ENCODE peak calls at places on chromosomes 13 and 19, in seven cellular contexts. L, N, M, Y, Q, G and R are unnamed samples.

GRCh38 chr13:46643165-46643777 is 90.3 kb downstream of the LRCH1 start:
- DNase-seq in L (no peak), M (no peak), Q (no peak), N (no peak), Y (no peak), G (no peak), R (no peak)

GRCh38 chr13:27663947-27664346 is 42.3 kb downstream of the POLR1D start:
- DNase-seq in G (no peak), N (no peak), Q (no peak), L (no peak), Y (no peak), M (no peak), R (no peak)

GRCh38 chr13:23673867-23674605 is 103.8 kb downstream of the TNFRSF19 start:
- DNase-seq in N (no peak), M (no peak), Y (no peak), Q (no peak), L (no peak), G (no peak), R (no peak)

GRCh38 chr19:49111218-49111998 is 2.8 kb upstream of the LIN7B start:
- DNase-seq in N (no peak), G (no peak), Q (no peak), M (no peak), L (no peak), Y (no peak), R (no peak)

GRCh38 chr13:78601886-78602560 is 1.3 kb downstream of the POU4F1 start:
- DNase-seq in M (no peak), G (no peak), N (no peak), Y (peak), L (no peak), Q (no peak), R (no peak)

GRCh38 chr13:39575641-39576238 is 27.3 kb downstream of the LHFPL6 start:
- DNase-seq in N (no peak), Y (no peak), G (no peak), L (no peak), Q (no peak), M (no peak), R (no peak)

GRCh38 chr13:55410398-55411330 is 1730.1 kb upstream of the PRR20A start:
- DNase-seq in Y (no peak), N (no peak), L (no peak), Q (no peak), M (no peak), G (no peak), R (no peak)

GRCh38 chr13:32168136-32168535 is 136.6 kb downstream of the FRY start:
- DNase-seq in Q (no peak), G (peak), L (no peak), N (no peak), M (no peak), Y (no peak), R (no peak)

GRCh38 chr19:49879243-49879960 is 1.9 kb downstream of the TBC1D17 start:
- DNase-seq in N (peak), L (no peak), G (no peak), M (no peak), Q (no peak), Y (peak), R (no peak)

GRCh38 chr19:39409207-39409885 is 2.7 kb downstream of the ZFP36 start:
- DNase-seq in L (peak), Q (no peak), N (peak), Y (peak), G (no peak), M (peak), R (no peak)

GRCh38 chr19:48837081-48837524 is 812 bp upstream of the HSD17B14 start:
- DNase-seq in G (peak), L (peak), Q (peak), N (peak), Y (peak), M (peak), R (peak)

GRCh38 chr19:6030214-6030507 is 52.2 kb upstream of the RANBP3 start:
- DNase-seq in Y (no peak), M (no peak), N (no peak), L (no peak), G (peak), Q (no peak), R (no peak)

GRCh38 chr19:7230826-7231225 is 63.4 kb downstream of the INSR start:
- DNase-seq in Q (no peak), G (peak), L (no peak), N (no peak), M (no peak), Y (no peak), R (no peak)

DNA sequence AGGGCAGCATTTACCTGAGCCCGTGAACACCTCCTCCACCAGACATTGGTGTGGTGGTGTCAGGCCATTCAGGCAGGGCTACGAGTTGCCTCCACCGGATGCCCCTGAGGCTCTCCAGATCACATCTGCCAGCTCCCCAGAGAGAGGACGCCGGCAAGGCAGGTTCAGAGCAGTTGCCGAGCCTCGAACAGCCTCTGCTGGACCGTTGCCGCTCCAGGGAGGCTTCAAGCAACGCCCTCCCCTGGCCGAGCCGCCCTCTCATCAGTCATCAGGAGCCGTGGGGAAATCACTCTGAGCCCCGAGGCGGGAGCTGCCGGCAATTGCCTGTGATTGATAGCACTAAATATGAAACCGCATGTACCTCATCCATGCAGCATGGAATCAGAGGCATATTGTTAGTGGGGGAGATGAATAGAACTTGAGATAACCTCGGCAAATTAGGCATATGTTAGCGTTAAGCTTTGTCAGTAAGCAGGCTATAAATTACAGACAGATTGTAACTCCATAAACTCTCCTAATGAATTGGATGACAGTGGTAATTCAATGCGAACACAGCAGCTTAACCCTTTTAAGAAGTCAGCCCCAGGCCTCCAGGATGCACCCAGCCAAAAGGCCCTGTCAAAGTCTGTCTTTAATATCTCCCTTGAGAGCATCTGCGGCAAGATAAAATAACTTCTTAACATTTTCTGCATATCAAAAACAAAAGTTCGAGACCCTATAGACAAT is 29.8 kb upstream of the SPACA7 start:
- DNase-seq in M (no peak), Q (peak), L (peak), G (no peak), N (peak), Y (no peak), R (no peak)
- TF ChIP-seq CTCF in M (no peak), Q (no peak), L (no peak), G (no peak), N (no peak), Y (no peak), R (peak)

GRCh38 chr13:70333752-70334151 is 225.5 kb upstream of the KLHL1 start:
- DNase-seq in L (no peak), M (no peak), Q (no peak), G (no peak), N (no peak), Y (no peak), R (no peak)

GRCh38 chr13:70338608-70339007 is 230.4 kb upstream of the KLHL1 start:
- DNase-seq in L (no peak), G (no peak), Y (no peak), M (no peak), N (no peak), Q (no peak), R (no peak)

GRCh38 chr13:70339738-70340137 is 231.5 kb upstream of the KLHL1 start:
- DNase-seq in M (no peak), N (peak), G (no peak), L (peak), Q (no peak), Y (no peak), R (no peak)
- TF ChIP-seq CTCF in M (no peak), N (no peak), G (no peak), L (peak), Q (peak), Y (no peak), R (peak)

GRCh38 chr19:535017-535835 is 3.7 kb downstream of the CDC34 start:
- DNase-seq in G (no peak), N (no peak), Q (no peak), M (no peak), L (no peak), Y (no peak), R (no peak)
- TF ChIP-seq CTCF in G (peak), N (no peak), Q (no peak), M (no peak), L (no peak), Y (no peak), R (no peak)

GRCh38 chr19:11323601-11324078 is 15.8 kb downstream of the RAB3D start:
- DNase-seq in M (no peak), L (no peak), Y (no peak), Q (no peak), N (no peak), G (no peak), R (no peak)

GRCh38 chr19:11324079-11324661 is 15.3 kb downstream of the RAB3D start:
- DNase-seq in G (peak), N (no peak), L (no peak), M (no peak), Q (no peak), Y (peak), R (no peak)

GRCh38 chr19:11322269-11323024 is 17.0 kb downstream of the RAB3D start:
- DNase-seq in L (no peak), G (no peak), M (no peak), Y (peak), Q (no peak), N (no peak), R (no peak)

GRCh38 chr19:11324748-11325389 is 14.6 kb downstream of the RAB3D start:
- DNase-seq in Y (peak), M (no peak), Q (no peak), G (no peak), L (no peak), N (no peak), R (no peak)

GRCh38 chr19:11321206-11322126 is 18.0 kb downstream of the RAB3D start:
- DNase-seq in Q (no peak), G (no peak), Y (peak), L (no peak), M (no peak), N (no peak), R (no peak)
- TF ChIP-seq CTCF in Q (no peak), G (no peak), Y (peak), L (no peak), M (no peak), N (no peak), R (no peak)

GRCh38 chr19:8900421-8900820 is 68.2 kb downstream of the MBD3L1 start:
- DNase-seq in N (no peak), Y (no peak), M (no peak), G (no peak), Q (no peak), L (no peak), R (no peak)
- TF ChIP-seq CTCF in N (no peak), Y (no peak), M (no peak), G (no peak), Q (no peak), L (no peak), R (no peak)

DNA sequence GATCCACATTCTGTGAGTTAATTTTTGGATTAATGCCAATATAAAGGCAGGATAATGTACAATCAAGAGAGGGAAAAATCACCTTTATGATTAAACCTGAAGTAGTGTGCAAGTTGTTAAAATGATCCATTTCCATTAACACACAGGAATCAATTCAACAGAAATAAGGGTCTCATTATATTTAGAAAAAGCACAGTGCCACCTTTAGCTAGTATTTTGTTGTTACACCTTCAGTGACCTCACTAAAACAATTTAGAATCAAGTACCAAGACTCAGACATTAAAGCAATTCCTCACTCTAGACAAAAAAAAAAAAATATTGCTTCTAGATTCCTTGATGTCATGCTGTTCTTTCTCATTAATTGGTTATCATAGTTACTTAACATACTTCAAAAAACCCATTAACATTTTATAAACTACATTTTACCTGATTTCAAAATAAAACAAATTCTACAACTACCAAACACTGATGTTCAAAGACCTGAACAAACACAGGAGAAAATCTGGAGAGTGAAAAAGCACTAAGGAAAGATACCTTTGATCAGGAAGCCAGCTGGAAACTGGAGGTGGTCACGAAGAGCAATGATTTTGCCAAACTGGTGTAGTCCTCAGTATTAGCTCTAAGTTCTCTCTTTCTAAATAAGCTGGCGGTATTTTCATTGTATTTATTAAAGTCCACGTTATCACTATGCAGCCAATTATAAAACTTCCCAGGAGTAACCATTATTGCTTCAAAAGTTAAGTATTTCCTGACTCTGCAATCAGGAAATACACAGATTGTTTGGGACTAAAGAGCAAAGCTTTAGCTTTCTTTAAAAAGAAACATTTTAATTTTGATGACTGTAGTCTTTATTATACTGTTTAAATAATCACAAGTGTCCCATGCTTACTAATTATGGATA is 115.3 kb downstream of the TBC1D4 start:
- DNase-seq in Y (no peak), L (no peak), Q (no peak), N (no peak), M (no peak), G (no peak), R (no peak)
- TF ChIP-seq CTCF in Y (no peak), L (no peak), Q (no peak), N (no peak), M (no peak), G (no peak), R (no peak)

GRCh38 chr19:46732966-46733692 is 12.7 kb upstream of the FKRP start:
- DNase-seq in Y (peak), M (no peak), G (no peak), Q (no peak), L (no peak), N (no peak), R (no peak)
- TF ChIP-seq CTCF in Y (peak), M (no peak), G (no peak), Q (no peak), L (no peak), N (no peak), R (no peak)

GRCh38 chr13:98143601-98144500 is 957 bp downstream of the FARP1 start:
- DNase-seq in Q (peak), M (no peak), Y (peak), N (no peak), L (peak), G (peak), R (no peak)

GRCh38 chr13:98142427-98143156 is at the start of gene FARP1:
- DNase-seq in G (peak), M (peak), L (peak), N (peak), Y (peak), Q (peak), R (peak)

GRCh38 chr13:98141938-98142426 is 912 bp upstream of the FARP1 start:
- DNase-seq in L (peak), N (no peak), Q (no peak), G (no peak), M (no peak), Y (no peak), R (no peak)

GRCh38 chr13:98143157-98143553 is 261 bp downstream of the FARP1 start:
- DNase-seq in L (peak), N (no peak), Y (peak), M (no peak), Q (peak), G (no peak), R (no peak)

DNA sequence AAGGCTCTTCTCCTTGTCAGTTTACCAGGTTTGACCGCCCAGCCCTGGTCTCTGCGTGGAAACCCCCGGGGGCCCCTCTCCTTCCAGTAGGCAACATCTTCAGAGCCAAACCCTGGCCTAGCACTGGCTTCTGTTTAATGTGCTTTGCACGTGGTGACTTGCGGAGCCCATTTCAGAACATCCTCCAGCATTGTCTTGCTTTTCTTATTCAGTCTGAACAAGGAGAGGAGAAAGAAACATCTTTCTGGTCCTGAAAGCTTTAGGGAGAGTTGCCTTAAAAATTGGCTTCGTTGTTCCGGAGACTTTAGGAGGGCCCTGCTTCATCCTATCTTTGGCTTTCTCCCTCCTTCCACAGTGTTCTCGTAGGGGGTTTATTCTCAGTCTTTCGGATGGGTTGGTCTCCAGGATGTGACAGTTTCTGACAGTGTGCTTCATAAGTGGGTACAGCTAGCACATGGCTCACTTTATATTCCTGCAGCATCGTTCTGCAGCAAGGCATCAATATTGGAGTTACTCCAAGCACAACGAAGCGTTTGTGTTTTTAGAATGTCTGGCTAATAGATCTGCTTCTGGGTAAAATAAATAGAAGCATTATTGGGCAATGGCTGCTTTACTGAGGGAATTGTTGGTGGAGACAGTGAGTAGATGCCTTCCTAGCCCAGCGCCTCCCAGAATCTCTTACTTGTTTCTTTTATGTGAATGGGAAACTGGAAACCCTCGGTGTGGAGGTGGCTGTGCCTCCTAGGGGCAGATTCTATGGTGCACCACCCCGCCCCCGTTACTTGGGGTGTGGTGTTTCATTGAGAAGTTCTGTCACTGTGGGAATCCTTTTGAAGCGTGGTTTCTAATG is 1.8 kb downstream of the FARP1 start:
- DNase-seq in L (peak), G (peak), Q (peak), Y (no peak), N (peak), M (no peak), R (no peak)
- TF ChIP-seq CTCF in L (no peak), G (peak), Q (peak), Y (no peak), N (no peak), M (no peak), R (no peak)

GRCh38 chr19:1783354-1783753 is 28.7 kb downstream of the ATP8B3 start:
- DNase-seq in Y (no peak), Q (no peak), L (no peak), G (no peak), M (no peak), N (no peak), R (no peak)

GRCh38 chr19:1777149-1777548 is 23.8 kb downstream of the ONECUT3 start:
- DNase-seq in N (no peak), Y (no peak), G (no peak), Q (no peak), M (no peak), L (no peak), R (no peak)

GRCh38 chr19:1782501-1782900 is 29.2 kb downstream of the ONECUT3 start:
- DNase-seq in G (no peak), L (no peak), M (no peak), Y (no peak), N (no peak), Q (no peak), R (no peak)

GRCh38 chr19:1779604-1779973 is 26.3 kb downstream of the ONECUT3 start:
- DNase-seq in Y (no peak), N (no peak), G (no peak), L (no peak), Q (no peak), M (no peak), R (no peak)

DNA sequence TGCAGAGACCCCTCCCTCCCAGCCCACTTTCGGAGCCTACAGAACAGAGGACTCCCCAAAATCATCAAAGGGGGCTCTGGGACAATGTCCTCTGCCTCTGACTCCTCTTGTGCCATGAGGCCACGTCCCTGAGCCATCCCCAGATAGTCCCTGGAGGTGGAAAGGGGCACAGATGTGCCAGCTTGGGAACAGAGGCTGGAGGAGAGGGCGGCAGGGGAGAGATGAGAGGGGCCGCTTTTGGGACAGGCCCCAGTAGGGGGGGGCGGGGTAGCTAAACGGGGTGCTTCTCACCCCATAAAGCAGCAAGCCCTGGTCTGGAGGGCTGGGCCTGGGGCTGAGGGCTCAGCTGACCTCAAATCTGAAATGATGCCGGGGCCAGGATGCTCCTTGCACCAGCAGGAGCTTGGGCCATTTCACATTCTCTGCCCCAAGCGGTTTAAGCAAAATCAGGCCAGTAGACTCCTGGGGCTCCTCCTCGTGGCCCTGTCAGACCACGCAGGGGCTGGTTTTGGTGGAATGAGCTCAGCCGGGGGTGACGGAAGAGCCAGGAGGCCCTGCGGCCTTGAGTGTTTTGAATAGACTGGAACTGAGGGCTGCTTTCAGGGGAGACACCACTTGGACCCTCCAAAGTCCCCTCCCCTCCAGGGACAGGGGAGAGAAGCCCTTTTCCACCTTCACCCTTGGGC is 27.1 kb downstream of the ONECUT3 start:
- DNase-seq in M (no peak), Q (no peak), G (no peak), Y (no peak), L (no peak), N (no peak), R (no peak)
- TF ChIP-seq CTCF in M (no peak), Q (peak), G (peak), Y (no peak), L (no peak), N (no peak), R (no peak)

GRCh38 chr13:31107109-31107508 is 54.6 kb downstream of the HSPH1 start:
- DNase-seq in Q (no peak), L (no peak), N (no peak), Y (no peak), G (no peak), M (no peak), R (no peak)

GRCh38 chr13:31105856-31106255 is 55.8 kb downstream of the HSPH1 start:
- DNase-seq in Y (no peak), M (no peak), N (no peak), G (no peak), Q (no peak), L (no peak), R (no peak)

GRCh38 chr13:31100721-31101120 is 61.0 kb downstream of the HSPH1 start:
- DNase-seq in Y (no peak), G (no peak), N (no peak), M (no peak), L (no peak), Q (no peak), R (no peak)

GRCh38 chr13:31101511-31102170 is 60.1 kb downstream of the HSPH1 start:
- DNase-seq in N (no peak), Q (no peak), L (no peak), G (no peak), Y (no peak), M (no peak), R (no peak)

GRCh38 chr13:31105020-31105800 is 56.5 kb downstream of the HSPH1 start:
- DNase-seq in Q (no peak), Y (no peak), L (peak), N (no peak), M (no peak), G (peak), R (no peak)
- TF ChIP-seq CTCF in Q (no peak), Y (no peak), L (peak), N (no peak), M (no peak), G (no peak), R (no peak)